ENCODE peak calls at places on chromosomes 5 and 9, in seven cellular contexts. V, Z, A, R, E, W and S are unnamed samples.

GRCh38 chr5:96220610-96221390 is 212.2 kb downstream of the PCSK1 start:
- DNase-seq in V (no peak), R (peak; percentile 88), W (no peak), E (no peak), Z (no peak), A (peak; percentile 77), S (no peak)

GRCh38 chr9:38682713-38683112 is 37.2 kb downstream of the FAM240B start:
- DNase-seq in W (peak; percentile 84), E (peak; percentile 20), A (peak; percentile 84), R (peak; percentile 89), Z (no peak), V (no peak), S (peak; percentile 48)

GRCh38 chr9:124296094-124296493 is 38.3 kb downstream of the NEK6 start:
- DNase-seq in A (no peak), Z (no peak), R (no peak), E (no peak), V (no peak), W (no peak), S (no peak)

GRCh38 chr9:39588056-39588814 is 232.8 kb downstream of the SPATA31A1 start:
- DNase-seq in Z (no peak), E (no peak), W (peak; percentile 6), V (no peak), R (no peak), A (no peak), S (no peak)

GRCh38 chr5:100550531-100551036 is 15.4 kb downstream of the FAM174A start:
- DNase-seq in A (peak; percentile 22), W (no peak), R (no peak), E (no peak), Z (peak; percentile 69), V (no peak), S (no peak)

GRCh38 chr9:101736723-101737122 is 1.7 kb downstream of the GRIN3A start:
- DNase-seq in A (no peak), W (peak; percentile 72), Z (no peak), R (peak; percentile 9), V (no peak), E (peak; percentile 73), S (no peak)

GRCh38 chr9:108363321-108363720 is 492.5 kb downstream of the ACTL7B start:
- DNase-seq in V (no peak), R (no peak), Z (no peak), W (no peak), A (no peak), E (no peak), S (no peak)

GRCh38 chr5:131413605-131414559 is 150.0 kb downstream of the CDC42SE2 start:
- DNase-seq in W (no peak), R (no peak), E (no peak), V (no peak), A (no peak), Z (peak; percentile 39), S (no peak)

GRCh38 chr9:35616681-35617459 is 1.3 kb downstream of the CD72 start:
- DNase-seq in W (peak; percentile 80), Z (peak; percentile 52), E (peak; percentile 51), R (peak; percentile 40), A (peak; percentile 69), V (peak; percentile 79), S (no peak)

GRCh38 chr9:123812984-123813383 is 116.9 kb downstream of the DENND1A start:
- DNase-seq in A (no peak), V (no peak), Z (no peak), W (no peak), E (no peak), R (no peak), S (no peak)

GRCh38 chr9:108776920-108777650 is 78.7 kb downstream of the ACTL7B start:
- DNase-seq in E (no peak), W (no peak), Z (no peak), R (peak; percentile 55), V (no peak), A (peak; percentile 19), S (peak; percentile 83)

GRCh38 chr5:93821892-93822291 is 80.5 kb upstream of the POU5F2 start:
- DNase-seq in V (no peak), Z (no peak), R (no peak), E (peak; percentile 64), A (no peak), W (no peak), S (no peak)

GRCh38 chr5:106292654-106293053 is 1378.1 kb downstream of the EFNA5 start:
- DNase-seq in E (no peak), Z (no peak), A (peak; percentile 84), W (no peak), V (no peak), R (peak; percentile 6), S (no peak)

GRCh38 chr5:3024126-3024525 is 272.6 kb upstream of the IRX2 start:
- DNase-seq in A (no peak), R (no peak), E (no peak), Z (no peak), W (no peak), V (no peak), S (no peak)

GRCh38 chr5:165196961-165197360 is 1691.5 kb downstream of the MAT2B start:
- DNase-seq in V (no peak), E (no peak), Z (no peak), W (no peak), A (no peak), R (no peak), S (no peak)

GRCh38 chr5:77777281-77777892 is 1.2 kb upstream of the TBCA start:
- DNase-seq in A (peak; percentile 49), E (no peak), R (peak; percentile 71), V (no peak), W (peak; percentile 69), Z (no peak), S (no peak)

GRCh38 chr9:76545191-76545590 is 86.2 kb downstream of the GCNT1 start:
- DNase-seq in Z (no peak), W (no peak), R (no peak), E (no peak), V (no peak), A (no peak), S (no peak)

GRCh38 chr9:134912126-134912840 is 5.4 kb downstream of the FCN1 start:
- DNase-seq in Z (no peak), W (no peak), V (no peak), E (no peak), R (no peak), A (no peak), S (no peak)

GRCh38 chr5:27241564-27242257 is 203.3 kb upstream of the CDH9 start:
- DNase-seq in A (peak; percentile 97), W (peak; percentile 51), Z (peak; percentile 28), E (no peak), V (no peak), R (peak; percentile 95), S (peak; percentile 78)

GRCh38 chr9:97418894-97419293 is 7.0 kb downstream of the TDRD7 start:
- DNase-seq in E (no peak), V (no peak), W (no peak), A (no peak), R (no peak), Z (no peak), S (no peak)

DNA sequence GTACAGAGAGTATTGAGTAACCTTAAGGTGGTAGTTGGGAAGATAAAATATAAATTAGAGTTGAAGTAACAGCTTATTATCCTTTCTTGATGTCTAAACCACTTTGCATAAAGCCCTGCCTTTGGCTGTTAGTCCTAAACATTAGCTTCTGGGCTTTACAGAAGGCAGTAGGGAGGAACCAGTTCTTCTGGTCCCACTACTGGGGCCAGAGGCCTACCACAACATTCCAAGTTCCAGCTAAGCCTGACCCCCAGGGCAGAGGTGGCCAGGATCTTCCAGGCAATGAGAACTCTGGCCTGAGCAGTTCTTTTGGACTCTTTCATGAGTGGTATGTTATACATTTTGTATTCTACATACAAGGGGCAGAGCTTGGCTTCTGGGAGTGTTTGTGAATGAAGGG is 26.1 kb downstream of the DNAI1 start:
- DNase-seq in W (no peak), V (no peak), A (no peak), E (no peak), Z (no peak), R (no peak), S (peak; percentile 73)
- H3K4me2 ChIP-seq in W (no peak overlapping the region), V (no peak overlapping the region), A (no peak overlapping the region), E (no peak overlapping the region), Z (no peak overlapping the region), R (no peak overlapping the region), S (peak overlapping the region; percentile 40)

GRCh38 chr9:4316409-4316808 is 16.5 kb upstream of the GLIS3 start:
- DNase-seq in V (no peak), E (no peak), Z (no peak), R (no peak), W (no peak), A (no peak), S (no peak)
- H3K4me1 ChIP-seq in V (no peaks in the 10 kb centered on the region), E (no peaks in the 10 kb centered on the region), Z (no peaks in the 10 kb centered on the region), R (no peaks in the 10 kb centered on the region), W (no peaks in the 10 kb centered on the region), A (peaks cover 4% of the 10 kb centered on the region), S (no peaks in the 10 kb centered on the region)

DNA sequence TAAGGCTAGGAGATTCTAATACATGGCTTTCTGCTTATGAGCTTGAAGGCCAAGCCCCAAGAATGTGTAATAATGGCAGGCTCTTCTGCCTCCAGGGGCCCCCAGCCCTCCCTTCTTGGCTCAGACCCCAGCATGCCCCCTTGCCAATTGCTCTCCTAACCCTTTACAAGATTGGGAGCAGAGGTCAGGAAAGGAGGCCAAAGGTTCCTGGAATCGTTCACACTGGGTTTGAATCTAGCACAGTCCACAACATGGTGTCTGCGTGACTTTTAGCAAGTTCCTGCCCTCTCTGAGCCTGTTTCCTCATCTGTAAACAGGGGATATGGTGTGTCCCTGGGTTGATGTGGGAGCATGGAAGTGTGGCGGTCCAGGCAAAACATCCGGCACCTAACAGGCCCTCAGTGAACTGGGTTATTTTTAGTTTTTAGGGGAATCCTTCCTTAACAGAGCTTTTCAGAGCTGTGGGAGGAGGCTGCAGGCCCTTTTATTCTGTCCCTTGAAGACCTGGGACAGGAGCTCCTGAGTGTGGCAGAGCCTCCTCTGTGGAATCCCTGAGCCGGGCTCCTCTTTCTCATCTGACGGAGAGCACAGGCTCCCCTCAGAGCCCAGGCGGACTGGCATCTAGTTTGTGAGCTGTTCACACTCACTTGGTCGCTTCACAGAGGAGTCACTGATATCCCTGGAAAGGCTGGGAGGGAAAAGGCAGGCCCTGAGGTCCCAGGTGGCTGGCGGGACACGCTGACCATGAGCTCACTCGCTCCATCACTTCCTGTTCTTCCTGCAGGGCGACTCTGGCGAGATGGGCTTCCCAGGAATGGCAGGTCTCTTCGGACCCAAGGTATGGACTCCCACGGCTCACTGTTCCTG is 23.4 kb upstream of the ORM1 start:
- DNase-seq in R (no peak), W (no peak), A (no peak), E (no peak), V (no peak), Z (no peak), S (no peak)
- H2AFZ ChIP-seq in R (no peak overlapping the region), W (no peak overlapping the region), A (no peak overlapping the region), E (no peak overlapping the region), V (no peak overlapping the region), Z (no peak overlapping the region), S (no peak overlapping the region)

DNA sequence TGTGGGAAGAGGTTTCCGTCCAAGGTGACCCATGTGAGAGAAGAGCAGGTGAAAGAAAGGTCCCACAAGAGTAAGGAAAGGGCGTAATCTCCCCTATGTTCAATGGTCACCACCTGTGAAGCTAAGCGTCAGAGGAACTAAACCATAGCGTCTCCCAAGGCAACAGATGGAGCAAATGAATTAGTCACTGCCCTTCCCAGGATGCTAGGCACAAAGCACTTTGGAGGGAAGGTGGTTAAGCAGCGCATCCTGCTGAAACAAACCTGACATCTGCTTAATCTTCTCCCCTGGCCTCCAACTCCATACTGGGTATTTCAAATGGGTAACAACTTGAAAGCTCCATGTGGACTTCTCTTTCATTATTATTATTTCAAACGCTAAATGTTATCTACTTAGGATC is 227.4 kb downstream of the MLLT3 start:
- DNase-seq in R (no peak), W (no peak), Z (no peak), E (peak; percentile 40), A (no peak), V (no peak), S (no peak)
- H3K4me2 ChIP-seq in R (no peak overlapping the region), W (no peak overlapping the region), Z (no peak overlapping the region), E (peak overlapping the region; percentile 21), A (no peak overlapping the region), V (no peak overlapping the region), S (no peak overlapping the region)